ENCODE peak calls at places on chromosomes 7 and 10, in eight cellular contexts. B, Y, W, S, D, V, P and O are unnamed samples.

GRCh38 chr10:121753726-121754476 is 155.7 kb upstream of the FGFR2 start:
- DNase-seq in B (no peak), Y (no peak), W (peak; percentile 67), S (no peak), D (peak; percentile 92), V (no peak), P (peak; percentile 93), O (no peak)

GRCh38 chr10:48634198-48634983 is 29.5 kb upstream of the ARHGAP22 start:
- DNase-seq in B (peak; percentile 78), Y (peak; percentile 76), W (peak; percentile 91), S (peak; percentile 20), D (peak; percentile 96), V (no peak), P (peak; percentile 94), O (no peak)

GRCh38 chr10:119290301-119291036 is 83.1 kb downstream of the GRK5 start:
- DNase-seq in B (no peak), Y (no peak), W (no peak), S (no peak), D (peak; percentile 12), V (no peak), P (peak; percentile 41), O (no peak)

GRCh38 chr10:29810816-29811215 is 176.0 kb upstream of the SVIL start:
- DNase-seq in B (no peak), Y (no peak), W (no peak), S (no peak), D (no peak), V (no peak), P (no peak), O (no peak)

GRCh38 chr10:132400041-132400546 is 3.1 kb downstream of the PWWP2B start:
- DNase-seq in B (no peak), Y (peak; percentile 61), W (no peak), S (no peak), D (no peak), V (no peak), P (no peak), O (no peak)

GRCh38 chr10:118309911-118310310 is 32.2 kb downstream of the FAM204A start:
- DNase-seq in B (no peak), Y (no peak), W (no peak), S (no peak), D (no peak), V (no peak), P (no peak), O (no peak)

GRCh38 chr10:69515699-69516547 is 57.3 kb downstream of the NEUROG3 start:
- DNase-seq in B (peak; percentile 67), Y (peak; percentile 90), W (peak; percentile 66), S (no peak), D (peak; percentile 62), V (peak; percentile 82), P (peak; percentile 73), O (peak; percentile 77)

GRCh38 chr7:45973725-45974532 is 52.9 kb upstream of the IGFBP3 start:
- DNase-seq in B (no peak), Y (no peak), W (no peak), S (no peak), D (no peak), V (peak; percentile 47), P (no peak), O (no peak)

GRCh38 chr7:76507723-76508406 is 2.5 kb upstream of the UPK3B start:
- DNase-seq in B (no peak), Y (no peak), W (no peak), S (no peak), D (peak; percentile 51), V (no peak), P (peak; percentile 44), O (no peak)

GRCh38 chr10:75544381-75544780 is 113.0 kb downstream of the LRMDA start:
- DNase-seq in B (no peak), Y (no peak), W (peak; percentile 49), S (no peak), D (peak; percentile 40), V (no peak), P (peak; percentile 18), O (no peak)

GRCh38 chr10:71581376-71581775 is 138.2 kb downstream of the C10orf105 start:
- DNase-seq in B (no peak), Y (no peak), W (no peak), S (no peak), D (no peak), V (no peak), P (no peak), O (no peak)

GRCh38 chr10:69704231-69704630 is 74.2 kb downstream of the FAM241B start:
- DNase-seq in B (no peak), Y (no peak), W (no peak), S (no peak), D (no peak), V (no peak), P (no peak), O (no peak)

GRCh38 chr7:43625453-43625852 is 42.5 kb downstream of the STK17A start:
- DNase-seq in B (no peak), Y (no peak), W (no peak), S (no peak), D (no peak), V (no peak), P (no peak), O (no peak)

GRCh38 chr7:158750702-158751101 is 46.1 kb upstream of the NCAPG2 start:
- DNase-seq in B (no peak), Y (no peak), W (no peak), S (no peak), D (no peak), V (no peak), P (no peak), O (no peak)

GRCh38 chr10:108319434-108320222 is 1155.1 kb upstream of the SORCS1 start:
- DNase-seq in B (no peak), Y (no peak), W (no peak), S (no peak), D (no peak), V (no peak), P (no peak), O (no peak)

GRCh38 chr7:73647725-73648592 is 19.7 kb upstream of the VPS37D start:
- DNase-seq in B (peak; percentile 70), Y (no peak), W (no peak), S (no peak), D (no peak), V (no peak), P (no peak), O (no peak)

GRCh38 chr7:101235050-101235449 is 2.6 kb downstream of the CLDN15 start:
- DNase-seq in B (no peak), Y (no peak), W (no peak), S (no peak), D (no peak), V (no peak), P (no peak), O (peak; percentile 52)

GRCh38 chr10:77943086-77943901 is 16.7 kb upstream of the DLG5 start:
- DNase-seq in B (no peak), Y (no peak), W (peak; percentile 69), S (peak; percentile 40), D (peak; percentile 80), V (no peak), P (peak; percentile 76), O (no peak)

GRCh38 chr7:105489409-105489808 is 32.7 kb downstream of the PUS7 start:
- DNase-seq in B (no peak), Y (no peak), W (no peak), S (no peak), D (no peak), V (no peak), P (no peak), O (no peak)

GRCh38 chr7:105487559-105488218 is 34.4 kb downstream of the PUS7 start:
- DNase-seq in B (peak; percentile 30), Y (no peak), W (peak; percentile 85), S (no peak), D (peak; percentile 85), V (no peak), P (peak; percentile 91), O (peak; percentile 47)

GRCh38 chr7:105493928-105494325 is 28.1 kb downstream of the PUS7 start:
- DNase-seq in B (no peak), Y (no peak), W (peak; percentile 56), S (no peak), D (peak; percentile 14), V (no peak), P (peak; percentile 65), O (no peak)

GRCh38 chr7:105493196-105493927 is 28.7 kb downstream of the PUS7 start:
- DNase-seq in B (no peak), Y (no peak), W (no peak), S (no peak), D (no peak), V (no peak), P (no peak), O (no peak)

DNA sequence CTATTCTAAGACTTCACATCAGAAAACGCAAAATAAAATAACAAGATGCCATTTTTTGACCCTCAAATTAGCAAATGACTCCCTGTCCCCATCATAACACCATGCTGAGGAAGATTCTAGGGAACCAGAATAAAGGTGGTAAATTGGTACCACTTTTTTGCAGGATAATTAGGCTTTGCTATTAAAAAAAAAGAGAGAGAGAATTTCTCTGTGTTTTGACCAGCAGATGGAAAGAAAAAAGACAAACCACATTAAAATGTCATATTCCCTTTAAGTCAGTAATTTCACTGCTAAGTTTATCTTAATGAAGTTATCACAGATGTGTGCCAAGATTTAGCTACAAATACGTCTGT is 33.9 kb downstream of the PUS7 start:
- DNase-seq in B (no peak), Y (no peak), W (peak; percentile 2), S (no peak), D (no peak), V (no peak), P (no peak), O (no peak)
- TF ChIP-seq CTCF in B (no peak), Y (no peak), W (no peak), S (no peak), D (no peak), V (no peak), P (no peak), O (no peak)

DNA sequence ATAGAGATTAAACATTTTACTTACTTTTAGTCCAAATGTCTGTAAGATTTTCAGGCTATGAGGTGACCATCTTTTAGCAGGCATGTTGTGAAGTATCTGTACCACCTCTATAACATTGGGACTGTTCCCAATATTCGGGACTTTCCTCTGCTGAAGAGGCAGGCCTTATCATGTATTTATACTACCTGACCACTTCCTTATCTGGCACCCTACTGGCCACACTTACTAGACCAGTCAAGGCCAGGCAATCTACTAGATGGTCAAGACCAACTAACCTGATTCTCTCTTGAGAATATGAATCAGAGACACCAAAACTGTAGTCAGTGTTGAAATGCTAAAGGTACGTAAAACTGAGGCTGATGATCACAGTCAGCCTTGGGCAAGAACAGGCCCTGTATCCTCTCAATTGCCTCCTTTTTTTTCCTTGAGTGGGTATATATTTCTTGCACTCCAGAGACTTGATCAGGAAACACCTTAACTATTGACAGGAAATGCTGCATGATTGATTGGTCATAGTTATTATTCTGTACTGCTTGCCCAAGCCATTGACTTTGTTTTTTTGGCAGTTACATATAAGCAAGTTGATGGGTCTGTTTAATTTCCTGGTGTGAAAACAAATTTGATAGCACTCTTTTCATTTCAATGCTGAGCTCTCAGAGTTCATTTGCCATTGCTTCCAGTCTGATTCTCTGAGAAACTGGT is 5.2 kb upstream of the PRKAR2B start:
- DNase-seq in B (no peak), Y (no peak), W (no peak), S (no peak), D (no peak), V (no peak), P (no peak), O (no peak)
- TF ChIP-seq CTCF in B (no peak), Y (no peak), W (no peak), S (no peak), D (no peak), V (no peak), P (no peak), O (no peak)

GRCh38 chr10:93893646-93894515 is at the start of gene SLC35G1:
- DNase-seq in B (peak; percentile 85), Y (peak; percentile 91), W (peak; percentile 61), S (peak; percentile 19), D (peak; percentile 50), V (peak; percentile 63), P (peak; percentile 65), O (peak; percentile 71)
- TF ChIP-seq CTCF in B (no peak), Y (no peak), W (no peak), S (no peak), D (no peak), V (no peak), P (no peak), O (no peak)

GRCh38 chr10:97075421-97075820 is 110.3 kb downstream of the SLIT1 start:
- DNase-seq in B (no peak), Y (no peak), W (no peak), S (no peak), D (no peak), V (no peak), P (no peak), O (no peak)
- TF ChIP-seq CTCF in B (no peak), Y (no peak), W (no peak), S (no peak), D (no peak), V (no peak), P (no peak), O (no peak)